ENCODE peak calls at places on chromosomes 13 and 19, in ten cellular contexts. One of them, this sample, is unnamed.

GRCh38 chr19:15101479-15102082 is 5.6 kb upstream of the SYDE1 start:
- DNase-seq in AG20443: peak; percentile 49
- DNase-seq in GM03348: peak; percentile 62
- DNase-seq in NCI-H1092 treated with DMSO at 0.1 percent for 48 hours: peak; percentile 1
- DNase-seq in AG08395: no peak
- DNase-seq in body of pancreas: peak; percentile 39
- DNase-seq in Caco-2: no peak
- DNase-seq in NCI-H1417: no peak
- DNase-seq in stimulated activated naive B cell treated with anti-CD40 and anti-IgM and Interleukin-4, amounts not matched to agents 10 μg/mL and 1 μg/mL and 100 μg/mL, for 72 hours: no peak
- DNase-seq in GM12865: peak; percentile 59
- DNase-seq in this sample: no peak

GRCh38 chr19:40370997-40371801 is 18.8 kb downstream of the HIPK4 start:
- DNase-seq in AG20443: no peak
- DNase-seq in GM03348: no peak
- DNase-seq in NCI-H1092 treated with DMSO at 0.1 percent for 48 hours: no peak
- DNase-seq in AG08395: no peak
- DNase-seq in body of pancreas: no peak
- DNase-seq in Caco-2: no peak
- DNase-seq in NCI-H1417: no peak
- DNase-seq in stimulated activated naive B cell treated with anti-CD40 and anti-IgM and Interleukin-4, amounts not matched to agents 10 μg/mL and 1 μg/mL and 100 μg/mL, for 72 hours: no peak
- DNase-seq in GM12865: no peak
- DNase-seq in this sample: no peak

GRCh38 chr13:58134525-58134924 is 503.0 kb downstream of the PCDH17 start:
- DNase-seq in AG20443: no peak
- DNase-seq in GM03348: no peak
- DNase-seq in NCI-H1092 treated with DMSO at 0.1 percent for 48 hours: no peak
- DNase-seq in AG08395: no peak
- DNase-seq in body of pancreas: no peak
- DNase-seq in Caco-2: no peak
- DNase-seq in NCI-H1417: no peak
- DNase-seq in stimulated activated naive B cell treated with anti-CD40 and anti-IgM and Interleukin-4, amounts not matched to agents 10 μg/mL and 1 μg/mL and 100 μg/mL, for 72 hours: no peak
- DNase-seq in GM12865: no peak
- DNase-seq in this sample: no peak

GRCh38 chr19:51784109-51784785 is 10.7 kb upstream of the FPR3 start:
- DNase-seq in AG20443: no peak
- DNase-seq in GM03348: no peak
- DNase-seq in NCI-H1092 treated with DMSO at 0.1 percent for 48 hours: no peak
- DNase-seq in AG08395: no peak
- DNase-seq in body of pancreas: no peak
- DNase-seq in Caco-2: no peak
- DNase-seq in NCI-H1417: no peak
- DNase-seq in stimulated activated naive B cell treated with anti-CD40 and anti-IgM and Interleukin-4, amounts not matched to agents 10 μg/mL and 1 μg/mL and 100 μg/mL, for 72 hours: no peak
- DNase-seq in GM12865: no peak
- DNase-seq in this sample: no peak

GRCh38 chr19:23996549-23996948 is 81.9 kb downstream of the ZNF726 start:
- DNase-seq in AG20443: no peak
- DNase-seq in GM03348: no peak
- DNase-seq in NCI-H1092 treated with DMSO at 0.1 percent for 48 hours: no peak
- DNase-seq in AG08395: no peak
- DNase-seq in body of pancreas: no peak
- DNase-seq in Caco-2: no peak
- DNase-seq in NCI-H1417: no peak
- DNase-seq in stimulated activated naive B cell treated with anti-CD40 and anti-IgM and Interleukin-4, amounts not matched to agents 10 μg/mL and 1 μg/mL and 100 μg/mL, for 72 hours: no peak
- DNase-seq in GM12865: no peak
- DNase-seq in this sample: no peak

GRCh38 chr19:1098177-1099051 is 3.2 kb upstream of the POLR2E start:
- DNase-seq in AG20443: no peak
- DNase-seq in GM03348: no peak
- DNase-seq in NCI-H1092 treated with DMSO at 0.1 percent for 48 hours: no peak
- DNase-seq in AG08395: no peak
- DNase-seq in body of pancreas: no peak
- DNase-seq in Caco-2: peak; percentile 83
- DNase-seq in NCI-H1417: peak; percentile 91
- DNase-seq in stimulated activated naive B cell treated with anti-CD40 and anti-IgM and Interleukin-4, amounts not matched to agents 10 μg/mL and 1 μg/mL and 100 μg/mL, for 72 hours: no peak
- DNase-seq in GM12865: no peak
- DNase-seq in this sample: no peak

GRCh38 chr19:17081672-17082630 is 6.4 kb downstream of the MYO9B start:
- DNase-seq in AG20443: no peak
- DNase-seq in GM03348: no peak
- DNase-seq in NCI-H1092 treated with DMSO at 0.1 percent for 48 hours: no peak
- DNase-seq in AG08395: no peak
- DNase-seq in body of pancreas: peak; percentile 24
- DNase-seq in Caco-2: no peak
- DNase-seq in NCI-H1417: no peak
- DNase-seq in stimulated activated naive B cell treated with anti-CD40 and anti-IgM and Interleukin-4, amounts not matched to agents 10 μg/mL and 1 μg/mL and 100 μg/mL, for 72 hours: no peak
- DNase-seq in GM12865: no peak
- DNase-seq in this sample: no peak

GRCh38 chr19:44657211-44657921 is 13.7 kb downstream of the PVR start:
- DNase-seq in AG20443: peak; percentile 82
- DNase-seq in GM03348: peak; percentile 63
- DNase-seq in NCI-H1092 treated with DMSO at 0.1 percent for 48 hours: no peak
- DNase-seq in AG08395: peak; percentile 78
- DNase-seq in body of pancreas: peak; percentile 60
- DNase-seq in Caco-2: peak; percentile 77
- DNase-seq in NCI-H1417: peak; percentile 40
- DNase-seq in stimulated activated naive B cell treated with anti-CD40 and anti-IgM and Interleukin-4, amounts not matched to agents 10 μg/mL and 1 μg/mL and 100 μg/mL, for 72 hours: peak; percentile 59
- DNase-seq in GM12865: peak; percentile 70
- DNase-seq in this sample: peak; percentile 30

GRCh38 chr13:96141032-96141431 is 51.1 kb downstream of the HS6ST3 start:
- DNase-seq in AG20443: no peak
- DNase-seq in GM03348: no peak
- DNase-seq in NCI-H1092 treated with DMSO at 0.1 percent for 48 hours: no peak
- DNase-seq in AG08395: no peak
- DNase-seq in body of pancreas: no peak
- DNase-seq in Caco-2: no peak
- DNase-seq in NCI-H1417: no peak
- DNase-seq in stimulated activated naive B cell treated with anti-CD40 and anti-IgM and Interleukin-4, amounts not matched to agents 10 μg/mL and 1 μg/mL and 100 μg/mL, for 72 hours: no peak
- DNase-seq in GM12865: peak; percentile 11
- DNase-seq in this sample: no peak

GRCh38 chr19:54536956-54537355 is 34.3 kb downstream of the LAIR2 start:
- DNase-seq in AG20443: no peak
- DNase-seq in GM03348: no peak
- DNase-seq in NCI-H1092 treated with DMSO at 0.1 percent for 48 hours: no peak
- DNase-seq in AG08395: no peak
- DNase-seq in body of pancreas: no peak
- DNase-seq in Caco-2: no peak
- DNase-seq in NCI-H1417: no peak
- DNase-seq in stimulated activated naive B cell treated with anti-CD40 and anti-IgM and Interleukin-4, amounts not matched to agents 10 μg/mL and 1 μg/mL and 100 μg/mL, for 72 hours: no peak
- DNase-seq in GM12865: no peak
- DNase-seq in this sample: no peak

GRCh38 chr13:24640752-24641151 is 39.5 kb upstream of the ATP12A start:
- DNase-seq in AG20443: no peak
- DNase-seq in GM03348: no peak
- DNase-seq in NCI-H1092 treated with DMSO at 0.1 percent for 48 hours: no peak
- DNase-seq in AG08395: no peak
- DNase-seq in body of pancreas: no peak
- DNase-seq in Caco-2: no peak
- DNase-seq in NCI-H1417: no peak
- DNase-seq in stimulated activated naive B cell treated with anti-CD40 and anti-IgM and Interleukin-4, amounts not matched to agents 10 μg/mL and 1 μg/mL and 100 μg/mL, for 72 hours: no peak
- DNase-seq in GM12865: no peak
- DNase-seq in this sample: no peak

GRCh38 chr13:101942038-101942437 is 459.8 kb downstream of the FGF14 start:
- DNase-seq in AG20443: peak; percentile 16
- DNase-seq in GM03348: no peak
- DNase-seq in NCI-H1092 treated with DMSO at 0.1 percent for 48 hours: peak; percentile 82
- DNase-seq in AG08395: peak; percentile 24
- DNase-seq in body of pancreas: peak; percentile 33
- DNase-seq in Caco-2: no peak
- DNase-seq in NCI-H1417: peak; percentile 74
- DNase-seq in stimulated activated naive B cell treated with anti-CD40 and anti-IgM and Interleukin-4, amounts not matched to agents 10 μg/mL and 1 μg/mL and 100 μg/mL, for 72 hours: no peak
- DNase-seq in GM12865: peak; percentile 25
- DNase-seq in this sample: peak; percentile 55

GRCh38 chr19:8081569-8082550 is 29.3 kb downstream of the CCL25 start:
- DNase-seq in AG20443: no peak
- DNase-seq in GM03348: no peak
- DNase-seq in NCI-H1092 treated with DMSO at 0.1 percent for 48 hours: no peak
- DNase-seq in AG08395: no peak
- DNase-seq in body of pancreas: no peak
- DNase-seq in Caco-2: peak; percentile 82
- DNase-seq in NCI-H1417: no peak
- DNase-seq in stimulated activated naive B cell treated with anti-CD40 and anti-IgM and Interleukin-4, amounts not matched to agents 10 μg/mL and 1 μg/mL and 100 μg/mL, for 72 hours: no peak
- DNase-seq in GM12865: no peak
- DNase-seq in this sample: no peak

GRCh38 chr13:77177646-77178045 is 149.2 kb downstream of the MYCBP2 start:
- DNase-seq in AG20443: no peak
- DNase-seq in GM03348: no peak
- DNase-seq in NCI-H1092 treated with DMSO at 0.1 percent for 48 hours: no peak
- DNase-seq in AG08395: no peak
- DNase-seq in body of pancreas: no peak
- DNase-seq in Caco-2: no peak
- DNase-seq in NCI-H1417: no peak
- DNase-seq in stimulated activated naive B cell treated with anti-CD40 and anti-IgM and Interleukin-4, amounts not matched to agents 10 μg/mL and 1 μg/mL and 100 μg/mL, for 72 hours: no peak
- DNase-seq in GM12865: no peak
- DNase-seq in this sample: no peak

GRCh38 chr19:4449022-4449825 is 8.4 kb downstream of the UBXN6 start:
- DNase-seq in AG20443: no peak
- DNase-seq in GM03348: no peak
- DNase-seq in NCI-H1092 treated with DMSO at 0.1 percent for 48 hours: peak; percentile 83
- DNase-seq in AG08395: no peak
- DNase-seq in body of pancreas: peak; percentile 85
- DNase-seq in Caco-2: no peak
- DNase-seq in NCI-H1417: no peak
- DNase-seq in stimulated activated naive B cell treated with anti-CD40 and anti-IgM and Interleukin-4, amounts not matched to agents 10 μg/mL and 1 μg/mL and 100 μg/mL, for 72 hours: no peak
- DNase-seq in GM12865: no peak
- DNase-seq in this sample: no peak

GRCh38 chr19:38449518-38449917 is 16.0 kb downstream of the RYR1 start:
- DNase-seq in AG20443: no peak
- DNase-seq in GM03348: no peak
- DNase-seq in NCI-H1092 treated with DMSO at 0.1 percent for 48 hours: no peak
- DNase-seq in AG08395: no peak
- DNase-seq in body of pancreas: no peak
- DNase-seq in Caco-2: no peak
- DNase-seq in NCI-H1417: no peak
- DNase-seq in stimulated activated naive B cell treated with anti-CD40 and anti-IgM and Interleukin-4, amounts not matched to agents 10 μg/mL and 1 μg/mL and 100 μg/mL, for 72 hours: no peak
- DNase-seq in GM12865: no peak
- DNase-seq in this sample: no peak

GRCh38 chr13:21668665-21669599 is 1.9 kb upstream of the FGF9 start:
- DNase-seq in AG20443: peak; percentile 74
- DNase-seq in GM03348: peak; percentile 76
- DNase-seq in NCI-H1092 treated with DMSO at 0.1 percent for 48 hours: peak; percentile 58
- DNase-seq in AG08395: peak; percentile 40
- DNase-seq in body of pancreas: no peak
- DNase-seq in Caco-2: no peak
- DNase-seq in NCI-H1417: peak; percentile 34
- DNase-seq in stimulated activated naive B cell treated with anti-CD40 and anti-IgM and Interleukin-4, amounts not matched to agents 10 μg/mL and 1 μg/mL and 100 μg/mL, for 72 hours: peak; percentile 38
- DNase-seq in GM12865: peak; percentile 67
- DNase-seq in this sample: no peak

GRCh38 chr13:79451500-79451962 is 29.4 kb upstream of the NDFIP2 start:
- DNase-seq in AG20443: peak; percentile 91
- DNase-seq in GM03348: peak; percentile 82
- DNase-seq in NCI-H1092 treated with DMSO at 0.1 percent for 48 hours: no peak
- DNase-seq in AG08395: peak; percentile 92
- DNase-seq in body of pancreas: peak; percentile 25
- DNase-seq in Caco-2: no peak
- DNase-seq in NCI-H1417: no peak
- DNase-seq in stimulated activated naive B cell treated with anti-CD40 and anti-IgM and Interleukin-4, amounts not matched to agents 10 μg/mL and 1 μg/mL and 100 μg/mL, for 72 hours: peak; percentile 88
- DNase-seq in GM12865: peak; percentile 84
- DNase-seq in this sample: no peak

GRCh38 chr13:102136735-102137296 is 265.0 kb downstream of the FGF14 start:
- DNase-seq in AG20443: no peak
- DNase-seq in GM03348: no peak
- DNase-seq in NCI-H1092 treated with DMSO at 0.1 percent for 48 hours: no peak
- DNase-seq in AG08395: no peak
- DNase-seq in body of pancreas: no peak
- DNase-seq in Caco-2: no peak
- DNase-seq in NCI-H1417: no peak
- DNase-seq in stimulated activated naive B cell treated with anti-CD40 and anti-IgM and Interleukin-4, amounts not matched to agents 10 μg/mL and 1 μg/mL and 100 μg/mL, for 72 hours: no peak
- DNase-seq in GM12865: no peak
- DNase-seq in this sample: no peak

GRCh38 chr19:51702103-51702753 is 9.1 kb downstream of the SPACA6 start:
- DNase-seq in AG20443: peak; percentile 86
- DNase-seq in GM03348: peak; percentile 71
- DNase-seq in NCI-H1092 treated with DMSO at 0.1 percent for 48 hours: no peak
- DNase-seq in AG08395: peak; percentile 79
- DNase-seq in body of pancreas: peak; percentile 91
- DNase-seq in Caco-2: peak; percentile 80
- DNase-seq in NCI-H1417: no peak
- DNase-seq in stimulated activated naive B cell treated with anti-CD40 and anti-IgM and Interleukin-4, amounts not matched to agents 10 μg/mL and 1 μg/mL and 100 μg/mL, for 72 hours: no peak
- DNase-seq in GM12865: peak; percentile 20
- DNase-seq in this sample: no peak